ENCODE peak calls at places on chromosomes 5 and 9, in six cellular contexts. F is upper lobe of right lung, A is mesothelial cell of epicardium, P is AG09309, Y is A549, B is GM20000. O is an unnamed sample.

GRCh38 chr9:136199391-136200288 is 5.3 kb downstream of the LHX3 start:
- DNase-seq in F (no peak), A (no peak), P (no peak), Y (no peak), B (peak), O (no peak)

GRCh38 chr5:26727916-26728315 is 310.5 kb downstream of the CDH9 start:
- DNase-seq in F (no peak), A (no peak), P (no peak), Y (no peak), B (no peak), O (no peak)

GRCh38 chr5:33690736-33691135 is 201.1 kb downstream of the ADAMTS12 start:
- DNase-seq in F (no peak), A (no peak), P (peak), Y (no peak), B (no peak), O (no peak)

GRCh38 chr9:23686896-23687295 is 139.1 kb downstream of the ELAVL2 start:
- DNase-seq in F (no peak), A (no peak), P (no peak), Y (no peak), B (no peak), O (no peak)

GRCh38 chr9:22157271-22157670 is 148.2 kb upstream of the CDKN2B start:
- DNase-seq in F (no peak), A (no peak), P (no peak), Y (no peak), B (no peak), O (no peak)

GRCh38 chr9:38346811-38347735 is 45.4 kb upstream of the ALDH1B1 start:
- DNase-seq in F (no peak), A (no peak), P (no peak), Y (no peak), B (no peak), O (no peak)

GRCh38 chr9:117718085-117718484 is 13.9 kb downstream of the TLR4 start:
- DNase-seq in F (no peak), A (no peak), P (no peak), Y (no peak), B (peak), O (no peak)

GRCh38 chr9:98707158-98708102 is 1.3 kb downstream of the GABBR2 start:
- DNase-seq in F (peak), A (no peak), P (peak), Y (peak), B (peak), O (no peak)

GRCh38 chr5:8869932-8870331 is 675.9 kb downstream of the SEMA5A start:
- DNase-seq in F (no peak), A (no peak), P (no peak), Y (no peak), B (no peak), O (no peak)

GRCh38 chr5:166324372-166324771 is 1967.1 kb upstream of the WWC1 start:
- DNase-seq in F (no peak), A (no peak), P (no peak), Y (no peak), B (no peak), O (no peak)

GRCh38 chr5:130335116-130335515 is 430.9 kb downstream of the CHSY3 start:
- DNase-seq in F (no peak), A (no peak), P (no peak), Y (no peak), B (no peak), O (no peak)

GRCh38 chr9:21871256-21871975 is 69.0 kb downstream of the MTAP start:
- DNase-seq in F (no peak), A (no peak), P (no peak), Y (no peak), B (no peak), O (no peak)

GRCh38 chr9:87160148-87161107 is 213.1 kb upstream of the GAS1 start:
- DNase-seq in F (no peak), A (no peak), P (no peak), Y (no peak), B (no peak), O (no peak)

GRCh38 chr9:107137495-107138202 is 145.4 kb upstream of the RAD23B start:
- DNase-seq in F (no peak), A (no peak), P (no peak), Y (peak), B (peak), O (no peak)

GRCh38 chr9:94649100-94649855 is 10.0 kb upstream of the FBP1 start:
- DNase-seq in F (no peak), A (no peak), P (peak), Y (peak), B (no peak), O (no peak)

GRCh38 chr5:6401410-6401809 is 23.1 kb upstream of the MED10 start:
- DNase-seq in F (no peak), A (no peak), P (no peak), Y (no peak), B (no peak), O (no peak)

GRCh38 chr9:99056876-99057664 is 47.8 kb upstream of the TGFBR1 start:
- DNase-seq in F (no peak), A (no peak), P (peak), Y (no peak), B (no peak), O (no peak)

GRCh38 chr9:135611142-135611874 is 28.0 kb downstream of the GLT6D1 start:
- DNase-seq in F (no peak), A (no peak), P (no peak), Y (no peak), B (peak), O (no peak)

GRCh38 chr9:79588488-79588887 is 16.7 kb downstream of the TLE4 start:
- DNase-seq in F (no peak), A (no peak), P (no peak), Y (no peak), B (no peak), O (no peak)

GRCh38 chr5:14153932-14154646 is 10.9 kb downstream of the TRIO start:
- DNase-seq in F (peak), A (no peak), P (peak), Y (no peak), B (no peak), O (no peak)

GRCh38 chr9:85344901-85345300 is 396.9 kb downstream of the AGTPBP1 start:
- DNase-seq in F (no peak), A (no peak), P (no peak), Y (no peak), B (no peak), O (no peak)

GRCh38 chr5:172792693-172793570 is 21.9 kb upstream of the DUSP1 start:
- DNase-seq in F (no peak), A (no peak), P (no peak), Y (no peak), B (no peak), O (no peak)

GRCh38 chr9:4662108-4662988 is at the start of gene PLPP6:
- DNase-seq in F (peak), A (peak), P (no peak), Y (peak), B (peak), O (peak)

DNA sequence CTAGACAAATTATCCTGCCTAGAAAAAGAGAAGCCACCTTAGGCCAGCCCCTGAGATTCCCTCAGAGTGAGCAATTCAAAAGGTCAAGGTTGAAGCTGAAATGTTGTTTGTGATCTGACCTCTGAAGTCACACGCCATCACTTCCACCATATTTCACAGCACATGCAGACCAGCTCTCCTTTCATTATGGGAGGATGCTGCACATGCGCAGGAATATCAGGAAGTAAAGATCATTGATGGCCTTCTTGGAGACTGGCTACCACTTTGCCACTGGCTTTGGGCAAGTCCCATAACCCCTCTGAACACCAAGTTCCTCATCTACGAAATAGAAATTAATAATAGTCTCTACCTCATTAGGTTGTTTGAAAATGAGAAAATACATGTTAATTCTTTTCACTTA is 39.5 kb downstream of the CDO1 start:
- DNase-seq in F (no peak), A (no peak), P (no peak), Y (no peak), B (no peak), O (no peak)
- TF ChIP-seq CTCF in F (no peak), A (no peak), P (no peak), Y (no peak), B (no peak), O (no peak)

DNA sequence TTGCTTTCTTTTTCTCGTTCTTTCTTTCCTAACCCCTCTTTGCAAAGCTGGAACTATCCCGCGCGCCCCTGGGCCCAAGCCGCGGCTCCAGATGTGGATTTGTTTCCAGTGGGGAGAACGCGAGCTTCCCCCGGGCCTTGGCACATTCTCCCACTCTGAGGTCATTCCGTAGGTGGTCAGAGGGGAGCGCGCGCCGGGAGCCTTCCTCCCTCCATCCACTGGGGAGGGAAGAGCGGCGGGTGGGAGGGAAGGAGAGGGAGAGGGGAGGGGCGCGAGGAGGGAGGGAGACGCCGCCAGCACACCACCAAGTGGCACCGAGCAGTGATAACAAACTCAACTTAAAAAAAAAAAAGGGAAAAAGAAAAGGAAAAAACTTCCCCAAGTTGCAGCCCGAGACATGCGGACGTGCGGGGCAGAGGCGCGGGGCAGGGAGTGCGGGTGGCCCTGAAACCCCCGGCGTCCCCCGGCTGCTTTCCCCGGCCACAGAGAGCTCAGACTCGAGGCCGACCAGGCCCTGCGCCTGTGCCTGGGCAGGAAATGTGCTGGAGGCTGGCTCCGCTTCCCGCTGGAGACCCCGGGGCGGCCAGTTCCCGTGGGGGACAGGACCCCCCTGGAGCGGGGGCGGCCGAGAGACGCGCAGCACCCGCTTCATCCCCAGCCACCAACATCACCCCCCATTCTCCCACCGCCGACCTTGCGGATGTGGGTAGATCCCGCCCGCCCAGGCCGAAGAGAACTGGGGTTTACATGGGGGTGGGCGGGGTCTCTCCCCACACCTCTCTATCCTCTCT is 3.1 kb downstream of the IER5L start:
- DNase-seq in F (peak), A (peak), P (peak), Y (peak), B (peak), O (no peak)
- TF ChIP-seq CTCF in F (no peak), A (no peak), P (peak), Y (peak), B (no peak), O (no peak)

DNA sequence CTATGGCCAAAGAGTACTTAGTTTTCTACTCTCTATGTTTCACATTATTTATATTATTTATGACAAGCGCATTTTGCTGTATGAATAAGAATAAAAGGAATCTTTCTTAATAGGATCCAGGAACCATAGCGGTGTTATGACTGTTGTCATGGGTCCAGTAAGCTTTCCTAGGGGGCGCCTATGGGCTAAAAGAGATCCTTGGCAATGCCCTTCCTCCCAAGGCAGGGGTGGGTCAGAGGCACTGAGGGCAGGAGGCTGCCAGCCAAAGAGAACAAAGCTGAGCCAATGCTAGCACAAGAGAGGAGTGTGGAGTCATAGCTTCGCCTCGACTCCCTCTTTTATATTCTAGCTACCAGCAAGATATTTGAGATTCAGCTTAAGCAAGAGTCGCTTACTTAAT is 98.4 kb upstream of the GNAQ start:
- DNase-seq in F (no peak), A (no peak), P (peak), Y (peak), B (no peak), O (no peak)
- TF ChIP-seq CTCF in F (no peak), A (no peak), P (peak), Y (peak), B (no peak), O (no peak)

DNA sequence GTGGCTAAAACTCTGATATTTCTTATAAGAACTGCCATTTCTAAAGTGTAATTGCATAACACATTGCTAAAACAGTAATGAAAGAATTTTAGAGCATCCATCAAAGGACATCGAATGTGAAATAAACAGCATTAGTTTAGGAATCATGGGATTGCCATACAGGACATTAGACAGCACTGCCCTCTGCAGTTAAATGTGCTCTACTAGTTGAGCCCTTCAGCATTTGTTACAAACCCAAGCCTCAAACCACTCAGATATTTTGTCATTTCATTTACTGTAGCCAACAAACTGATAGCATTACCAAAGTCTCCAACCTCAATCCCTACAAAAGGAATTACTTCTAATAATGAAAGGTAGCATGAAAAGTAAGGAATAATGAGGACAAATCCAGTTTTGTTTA is 116.8 kb upstream of the COX7C start:
- DNase-seq in F (no peak), A (no peak), P (no peak), Y (no peak), B (no peak), O (no peak)
- TF ChIP-seq CTCF in F (no peak), A (no peak), P (no peak), Y (no peak), B (no peak), O (no peak)

GRCh38 chr5:128905225-128906110 is 59.8 kb upstream of the SLC27A6 start:
- DNase-seq in F (no peak), A (no peak), P (peak), Y (peak), B (peak), O (no peak)
- TF ChIP-seq CTCF in F (peak), A (peak), P (peak), Y (peak), B (peak), O (peak)

GRCh38 chr5:40832345-40832744 is 2.7 kb downstream of the RPL37 start:
- DNase-seq in F (no peak), A (no peak), P (no peak), Y (no peak), B (no peak), O (no peak)

GRCh38 chr5:40829748-40830305 is 5.2 kb downstream of the RPL37 start:
- DNase-seq in F (no peak), A (no peak), P (no peak), Y (no peak), B (no peak), O (no peak)

GRCh38 chr5:40833712-40834229 is 1.3 kb downstream of the RPL37 start:
- DNase-seq in F (no peak), A (no peak), P (no peak), Y (no peak), B (no peak), O (no peak)

GRCh38 chr5:40828690-40829661 is 6.0 kb downstream of the RPL37 start:
- DNase-seq in F (no peak), A (no peak), P (no peak), Y (no peak), B (no peak), O (no peak)

DNA sequence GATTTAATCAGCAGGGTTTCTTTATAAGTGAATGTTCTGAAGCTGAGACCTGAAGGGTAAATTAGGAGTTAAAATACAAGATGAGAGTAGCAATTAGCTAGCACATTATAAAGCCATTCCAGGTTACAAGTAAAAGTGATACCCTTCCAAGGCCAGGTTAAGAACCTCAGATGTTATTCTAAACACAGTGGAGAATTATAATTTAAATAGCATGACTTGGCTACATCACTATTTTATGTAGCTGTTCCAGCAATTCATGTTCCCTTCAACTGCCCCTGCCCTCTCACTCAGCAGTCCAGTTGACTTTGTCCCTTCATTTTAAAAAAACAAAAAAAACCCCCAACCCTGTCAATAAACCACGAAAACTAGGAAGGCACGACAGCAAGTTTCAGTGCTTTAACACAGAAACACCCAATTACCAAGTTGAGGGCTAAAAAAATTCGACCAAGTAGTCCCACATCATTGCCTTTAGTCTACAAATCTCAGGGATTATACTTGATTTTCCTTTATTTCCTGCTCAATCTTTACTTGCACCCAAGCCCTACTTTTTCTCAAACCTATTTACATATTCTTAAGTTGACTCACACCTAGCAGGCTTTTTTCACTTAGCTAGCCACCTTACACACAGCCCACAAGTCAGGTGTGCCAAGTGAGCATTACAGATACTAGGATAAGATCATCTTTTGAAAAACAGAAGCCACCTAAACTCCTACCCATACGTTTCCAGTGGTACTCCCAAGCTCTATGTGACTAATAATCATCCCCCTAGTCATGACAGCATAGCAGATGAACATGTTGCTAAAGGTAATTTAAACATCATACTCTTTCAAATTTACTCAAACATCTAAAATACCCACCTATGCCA is 3.4 kb downstream of the RPL37 start:
- DNase-seq in F (no peak), A (no peak), P (no peak), Y (no peak), B (no peak), O (no peak)
- TF ChIP-seq CTCF in F (no peak), A (no peak), P (no peak), Y (no peak), B (no peak), O (no peak)

GRCh38 chr9:132008184-132008781 is 71.4 kb downstream of the MED27 start:
- DNase-seq in F (no peak), A (no peak), P (no peak), Y (peak), B (no peak), O (no peak)
- TF ChIP-seq CTCF in F (no peak), A (no peak), P (no peak), Y (no peak), B (no peak), O (no peak)

DNA sequence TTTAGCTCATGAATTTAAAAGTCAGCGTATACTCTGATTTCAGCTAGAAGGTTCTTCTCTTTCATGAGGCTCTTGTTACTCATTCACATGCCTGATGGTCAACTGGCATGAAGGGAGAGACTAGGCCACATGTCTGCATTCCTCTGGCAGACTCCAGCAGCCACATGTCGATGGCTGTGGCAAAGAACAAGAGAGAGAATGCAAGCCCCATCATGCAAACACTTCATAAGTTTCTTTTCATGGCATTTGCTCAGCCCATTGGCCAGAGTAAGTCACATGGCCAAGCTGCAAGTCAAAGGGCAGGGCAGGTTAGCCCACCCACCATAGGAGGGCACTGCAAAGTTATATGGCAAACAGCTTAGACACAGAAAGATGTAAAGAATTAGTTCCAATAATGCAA is 5.4 kb downstream of the KCNV2 start:
- DNase-seq in F (no peak), A (no peak), P (peak), Y (no peak), B (no peak), O (no peak)
- TF ChIP-seq CTCF in F (no peak), A (no peak), P (no peak), Y (no peak), B (no peak), O (no peak)

GRCh38 chr5:96322865-96323264 is 110.2 kb downstream of the PCSK1 start:
- DNase-seq in F (no peak), A (no peak), P (no peak), Y (no peak), B (no peak), O (no peak)

GRCh38 chr5:96318569-96319100 is 114.4 kb downstream of the PCSK1 start:
- DNase-seq in F (no peak), A (no peak), P (no peak), Y (no peak), B (no peak), O (no peak)

GRCh38 chr5:96320797-96321196 is 112.3 kb downstream of the PCSK1 start:
- DNase-seq in F (no peak), A (no peak), P (no peak), Y (no peak), B (no peak), O (no peak)

GRCh38 chr5:96322217-96322616 is 110.8 kb downstream of the PCSK1 start:
- DNase-seq in F (no peak), A (no peak), P (no peak), Y (no peak), B (no peak), O (no peak)

GRCh38 chr5:96321371-96321770 is 111.7 kb downstream of the PCSK1 start:
- DNase-seq in F (no peak), A (no peak), P (peak), Y (no peak), B (no peak), O (no peak)
- TF ChIP-seq CTCF in F (no peak), A (no peak), P (no peak), Y (no peak), B (no peak), O (no peak)

GRCh38 chr5:59380350-59380951 is 513.1 kb downstream of the PDE4D start:
- DNase-seq in F (no peak), A (no peak), P (peak), Y (no peak), B (peak), O (no peak)
- TF ChIP-seq CTCF in F (peak), A (peak), P (peak), Y (peak), B (no peak), O (no peak)

O was measured in activated B cell treated with CpG ODN at 0.5 μM for 24 hours.